ENCODE peak calls at places on chromosomes 5 and 9, in five cellular contexts. One of them, this sample, is unnamed.

GRCh38 chr5:157917909-157918809 is 59.2 kb upstream of the CLINT1 start:
- DNase-seq in GM06990: no peak
- DNase-seq in AG10803: peak; percentile 91
- DNase-seq in AG09309: peak; percentile 67
- DNase-seq in pancreas: peak; percentile 48
- DNase-seq in this sample: peak; percentile 40

GRCh38 chr9:7615344-7615743 is 184.2 kb downstream of the DMAC1 start:
- DNase-seq in AG09309: no peak
- DNase-seq in AG10803: no peak
- DNase-seq in pancreas: no peak
- DNase-seq in GM06990: no peak
- DNase-seq in this sample: no peak

GRCh38 chr5:62093981-62094380 is 212.0 kb upstream of the KIF2A start:
- DNase-seq in GM06990: no peak
- DNase-seq in pancreas: peak; percentile 42
- DNase-seq in AG09309: no peak
- DNase-seq in AG10803: peak; percentile 27
- DNase-seq in this sample: no peak

GRCh38 chr5:84091400-84091799 is 293.3 kb downstream of the EDIL3 start:
- DNase-seq in pancreas: no peak
- DNase-seq in AG09309: no peak
- DNase-seq in AG10803: no peak
- DNase-seq in GM06990: no peak
- DNase-seq in this sample: no peak

GRCh38 chr9:6106576-6107339 is 91.3 kb upstream of the RANBP6 start:
- DNase-seq in GM06990: no peak
- DNase-seq in pancreas: peak; percentile 3
- DNase-seq in AG10803: peak; percentile 79
- DNase-seq in AG09309: no peak
- DNase-seq in this sample: no peak

GRCh38 chr5:158464383-158464782 is 605.4 kb upstream of the CLINT1 start:
- DNase-seq in AG09309: no peak
- DNase-seq in AG10803: no peak
- DNase-seq in pancreas: no peak
- DNase-seq in GM06990: no peak
- DNase-seq in this sample: no peak

GRCh38 chr5:65305913-65306312 is 175.8 kb downstream of the ADAMTS6 start:
- DNase-seq in AG09309: no peak
- DNase-seq in AG10803: peak; percentile 22
- DNase-seq in GM06990: no peak
- DNase-seq in pancreas: no peak
- DNase-seq in this sample: peak; percentile 25

GRCh38 chr5:81815318-81815717 is 64.4 kb upstream of the SSBP2 start:
- DNase-seq in AG09309: no peak
- DNase-seq in AG10803: no peak
- DNase-seq in pancreas: no peak
- DNase-seq in GM06990: no peak
- DNase-seq in this sample: no peak

DNA sequence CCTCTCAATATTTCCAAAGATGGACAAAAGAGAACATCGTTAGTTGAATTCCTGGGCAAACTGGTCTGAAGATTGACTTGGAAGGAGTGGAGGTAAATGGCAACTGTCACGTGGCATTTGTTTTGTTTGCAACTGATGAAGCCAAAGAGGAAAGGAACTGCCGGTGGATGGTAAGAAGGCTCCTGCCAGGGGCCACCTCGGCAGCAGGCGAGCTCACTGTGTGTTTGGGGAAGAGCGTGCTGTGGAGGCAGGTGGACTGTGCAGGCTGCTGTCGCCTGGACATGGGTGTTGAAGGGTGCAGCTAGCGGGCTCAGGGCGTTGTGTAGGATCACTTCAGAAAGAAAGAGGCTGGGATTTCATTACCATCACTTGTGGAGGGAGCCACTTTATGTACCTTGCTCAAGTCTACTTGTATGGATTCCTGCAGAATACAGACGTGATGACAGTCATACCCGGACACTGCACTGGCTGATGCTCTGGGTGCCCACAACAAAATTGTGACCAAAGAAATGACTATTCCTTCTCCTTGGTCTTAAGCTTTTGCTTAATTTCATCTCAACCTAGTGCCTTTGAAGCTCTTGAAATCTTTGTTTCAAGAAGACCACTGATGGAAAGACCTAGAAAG is 72.7 kb downstream of the MAP1B start:
- DNase-seq in AG10803: peak; percentile 31
- DNase-seq in AG09309: no peak
- DNase-seq in GM06990: no peak
- DNase-seq in pancreas: no peak
- DNase-seq in this sample: no peak
- H3K4me3 ChIP-seq in AG10803: peak overlapping the region; percentile 54
- H3K4me3 ChIP-seq in AG09309: peak overlapping the region; percentile 32
- H3K4me3 ChIP-seq in GM06990: no peak overlapping the region
- H3K4me3 ChIP-seq in pancreas: no peak overlapping the region
- H3K4me3 ChIP-seq in this sample: peak overlapping the region; percentile 3

GRCh38 chr9:125749951-125750655 is 2.9 kb downstream of the PBX3 start:
- DNase-seq in AG10803: no peak
- DNase-seq in GM06990: no peak
- DNase-seq in pancreas: no peak
- DNase-seq in AG09309: no peak
- DNase-seq in this sample: no peak
- H3K4me3 ChIP-seq in AG10803: peak overlapping the region; percentile 85
- H3K4me3 ChIP-seq in GM06990: peak overlapping the region; percentile 31
- H3K4me3 ChIP-seq in pancreas: peak overlapping the region; percentile 21
- H3K4me3 ChIP-seq in AG09309: no peak overlapping the region
- H3K4me3 ChIP-seq in this sample: no peak overlapping the region

DNA sequence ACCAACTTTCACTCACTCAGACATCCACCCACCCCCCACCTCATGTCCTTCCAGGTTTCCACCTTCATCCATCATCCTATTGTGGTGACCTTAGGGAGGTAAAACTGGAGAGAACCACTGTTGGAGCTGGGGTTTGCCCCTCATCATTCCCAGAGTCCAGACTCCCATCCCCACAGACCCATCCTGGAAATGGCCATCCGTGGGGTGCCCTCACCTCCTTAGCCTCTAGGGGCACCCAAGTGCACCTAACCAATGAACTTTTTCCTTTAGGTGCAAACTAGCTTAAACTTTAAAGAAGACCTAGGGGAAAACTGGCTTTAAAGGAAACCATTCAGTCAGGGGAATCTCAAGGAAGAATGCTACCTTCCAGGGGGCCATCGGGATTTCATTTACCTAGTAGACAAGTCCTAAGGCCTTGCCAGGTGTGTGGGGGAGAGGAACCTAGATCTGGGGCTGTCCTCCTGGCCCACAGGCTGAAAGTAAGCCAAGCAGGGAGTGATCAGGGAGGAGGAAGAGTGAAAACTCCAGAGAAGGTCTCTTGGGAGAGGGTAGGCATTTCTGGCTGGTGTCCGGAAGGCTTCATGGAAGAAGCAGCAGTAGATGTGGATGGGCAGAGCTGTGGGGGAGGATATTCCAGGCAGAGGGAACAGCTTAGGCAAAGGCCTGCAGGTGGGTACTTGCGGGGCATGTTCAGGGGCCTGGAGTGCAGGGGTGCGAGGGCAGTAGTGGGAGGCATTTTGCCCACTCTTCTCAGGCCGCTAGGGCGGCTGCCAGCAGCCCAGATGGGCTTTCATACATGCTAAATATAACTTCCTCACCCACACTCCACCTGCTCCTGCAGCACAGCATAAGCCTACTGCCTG is 11.6 kb downstream of the RGS14 start:
- DNase-seq in AG10803: peak; percentile 6
- DNase-seq in pancreas: peak; percentile 50
- DNase-seq in GM06990: no peak
- DNase-seq in AG09309: no peak
- DNase-seq in this sample: no peak
- H3K4me3 ChIP-seq in AG10803: no peak overlapping the region
- H3K4me3 ChIP-seq in pancreas: no peak overlapping the region
- H3K4me3 ChIP-seq in GM06990: no peak overlapping the region
- H3K4me3 ChIP-seq in AG09309: no peak overlapping the region
- H3K4me3 ChIP-seq in this sample: no peak overlapping the region

GRCh38 chr9:71120439-71121247 is 778 bp downstream of the TRPM3 start:
- DNase-seq in AG10803: no peak
- DNase-seq in GM06990: no peak
- DNase-seq in AG09309: no peak
- DNase-seq in pancreas: no peak
- DNase-seq in this sample: no peak
- H3K4me3 ChIP-seq in AG10803: no peak overlapping the region
- H3K4me3 ChIP-seq in GM06990: no peak overlapping the region
- H3K4me3 ChIP-seq in AG09309: no peak overlapping the region
- H3K4me3 ChIP-seq in pancreas: no peak overlapping the region
- H3K4me3 ChIP-seq in this sample: no peak overlapping the region

GRCh38 chr5:100406640-100407039 is 128.5 kb upstream of the FAM174A start:
- DNase-seq in pancreas: no peak
- DNase-seq in GM06990: no peak
- DNase-seq in AG09309: no peak
- DNase-seq in AG10803: no peak
- DNase-seq in this sample: no peak
- H3K4me3 ChIP-seq in pancreas: no peak overlapping the region
- H3K4me3 ChIP-seq in GM06990: no peak overlapping the region
- H3K4me3 ChIP-seq in AG09309: no peak overlapping the region
- H3K4me3 ChIP-seq in AG10803: no peak overlapping the region
- H3K4me3 ChIP-seq in this sample: no peak overlapping the region

GRCh38 chr9:121816449-121816817 is 165.0 kb downstream of the DAB2IP start:
- DNase-seq in GM06990: no peak
- DNase-seq in AG10803: no peak
- DNase-seq in pancreas: no peak
- DNase-seq in AG09309: no peak
- DNase-seq in this sample: no peak
- H3K4me3 ChIP-seq in GM06990: no peak overlapping the region
- H3K4me3 ChIP-seq in AG10803: no peak overlapping the region
- H3K4me3 ChIP-seq in pancreas: no peak overlapping the region
- H3K4me3 ChIP-seq in AG09309: no peak overlapping the region
- H3K4me3 ChIP-seq in this sample: no peak overlapping the region